ENCODE peak calls at places on chromosomes 3 and 15, in five cellular contexts. Z, D, B, V and O are unnamed samples.

GRCh38 chr3:11661827-11662226 is 18.1 kb upstream of the VGLL4 start:
- DNase-seq in Z (no peak), D (no peak), B (no peak), V (no peak), O (peak)

GRCh38 chr15:80233511-80234080 is 18.4 kb downstream of the CTXND1 start:
- DNase-seq in Z (peak), D (no peak), B (no peak), V (no peak), O (no peak)

GRCh38 chr3:58130591-58130990 is 80.2 kb downstream of the DNASE1L3 start:
- DNase-seq in Z (no peak), D (no peak), B (no peak), V (no peak), O (no peak)

GRCh38 chr3:30440147-30440604 is 166.2 kb upstream of the TGFBR2 start:
- DNase-seq in Z (no peak), D (no peak), B (no peak), V (peak), O (peak)

GRCh38 chr3:197791120-197792018 is at the start of gene LRCH3:
- DNase-seq in Z (peak), D (peak), B (peak), V (peak), O (peak)

GRCh38 chr3:170690133-170690981 is 104.5 kb upstream of the SLC7A14 start:
- DNase-seq in Z (peak), D (peak), B (peak), V (no peak), O (peak)

GRCh38 chr3:56801151-56801596 is 575 bp downstream of the ARHGEF3 start:
- DNase-seq in Z (no peak), D (no peak), B (no peak), V (no peak), O (no peak)

GRCh38 chr3:176275113-176275512 is 922.2 kb downstream of the TBL1XR1 start:
- DNase-seq in Z (peak), D (peak), B (no peak), V (no peak), O (no peak)

GRCh38 chr3:23612296-23612891 is 193.4 kb upstream of the UBE2E1 start:
- DNase-seq in Z (no peak), D (no peak), B (no peak), V (no peak), O (peak)

GRCh38 chr3:186368717-186369116 is 6.7 kb upstream of the DGKG start:
- DNase-seq in Z (peak), D (no peak), B (no peak), V (no peak), O (no peak)

GRCh38 chr15:51879555-51879954 is 50.1 kb downstream of the TMOD3 start:
- DNase-seq in Z (no peak), D (no peak), B (no peak), V (peak), O (peak)

GRCh38 chr15:33091983-33092688 is 102.4 kb downstream of the FMN1 start:
- DNase-seq in Z (no peak), D (no peak), B (no peak), V (no peak), O (no peak)

GRCh38 chr3:33919312-33919711 is 120.9 kb downstream of the PDCD6IP start:
- DNase-seq in Z (no peak), D (no peak), B (no peak), V (no peak), O (peak)

GRCh38 chr3:78867409-78868372 is 900.1 kb downstream of the ROBO1 start:
- DNase-seq in Z (peak), D (no peak), B (no peak), V (peak), O (peak)